ENCODE peak calls at places on chromosome 19, in eight cellular contexts. Z is A549, I is HepG2, M is upper lobe of left lung, F is sigmoid colon, Y is H1, O is ovary, D is suprapubic skin. J is an unnamed sample. For H3K4me1, the result is how much of the 10 kb centered on the place peaks cover.

GRCh38 chr19:51292971-51293370 is 18.5 kb upstream of the IGLON5 start:
- DNase-seq in I (no peak), Y (no peak), O (no peak), D (no peak), M (peak), Z (no peak), F (no peak), J (no peak)

GRCh38 chr19:7260161-7260560 is 34.1 kb downstream of the INSR start:
- DNase-seq in F (no peak), I (no peak), Y (no peak), D (no peak), O (no peak), Z (no peak), M (no peak), J (no peak)

GRCh38 chr19:49554701-49555181 is 25.6 kb downstream of the NOSIP start:
- DNase-seq in M (no peak), Z (no peak), Y (no peak), D (no peak), O (no peak), I (no peak), F (no peak), J (no peak)

GRCh38 chr19:5038631-5039271 is 69.8 kb downstream of the KDM4B start:
- DNase-seq in Z (peak), Y (peak), D (no peak), O (no peak), F (no peak), M (peak), I (peak), J (no peak)

GRCh38 chr19:40612831-40613668 is 11.9 kb downstream of the LTBP4 start:
- DNase-seq in D (peak), F (no peak), M (peak), I (no peak), O (peak), Z (peak), Y (peak), J (peak)

GRCh38 chr19:48203794-48204628 is 33.5 kb downstream of the ZSWIM9 start:
- DNase-seq in I (peak), M (peak), O (peak), Y (peak), D (peak), Z (peak), F (peak), J (peak)

GRCh38 chr19:41994994-41995958 is 1.2 kb upstream of the ATP1A3 start:
- DNase-seq in Y (no peak), O (no peak), I (no peak), Z (no peak), M (no peak), D (no peak), F (no peak), J (no peak)

GRCh38 chr19:47417107-47417745 is 2.1 kb downstream of the MEIS3 start:
- DNase-seq in D (no peak), Z (no peak), F (no peak), Y (peak), M (peak), O (no peak), I (no peak), J (no peak)

GRCh38 chr19:35155981-35156672 is 1.6 kb downstream of the FXYD5 start:
- DNase-seq in M (no peak), Y (no peak), Z (no peak), I (no peak), O (no peak), D (no peak), F (no peak), J (no peak)

GRCh38 chr19:53432088-53432661 is 391 bp downstream of the ZNF761 start:
- DNase-seq in I (no peak), O (peak), Z (peak), Y (peak), M (peak), F (peak), D (peak), J (no peak)

DNA sequence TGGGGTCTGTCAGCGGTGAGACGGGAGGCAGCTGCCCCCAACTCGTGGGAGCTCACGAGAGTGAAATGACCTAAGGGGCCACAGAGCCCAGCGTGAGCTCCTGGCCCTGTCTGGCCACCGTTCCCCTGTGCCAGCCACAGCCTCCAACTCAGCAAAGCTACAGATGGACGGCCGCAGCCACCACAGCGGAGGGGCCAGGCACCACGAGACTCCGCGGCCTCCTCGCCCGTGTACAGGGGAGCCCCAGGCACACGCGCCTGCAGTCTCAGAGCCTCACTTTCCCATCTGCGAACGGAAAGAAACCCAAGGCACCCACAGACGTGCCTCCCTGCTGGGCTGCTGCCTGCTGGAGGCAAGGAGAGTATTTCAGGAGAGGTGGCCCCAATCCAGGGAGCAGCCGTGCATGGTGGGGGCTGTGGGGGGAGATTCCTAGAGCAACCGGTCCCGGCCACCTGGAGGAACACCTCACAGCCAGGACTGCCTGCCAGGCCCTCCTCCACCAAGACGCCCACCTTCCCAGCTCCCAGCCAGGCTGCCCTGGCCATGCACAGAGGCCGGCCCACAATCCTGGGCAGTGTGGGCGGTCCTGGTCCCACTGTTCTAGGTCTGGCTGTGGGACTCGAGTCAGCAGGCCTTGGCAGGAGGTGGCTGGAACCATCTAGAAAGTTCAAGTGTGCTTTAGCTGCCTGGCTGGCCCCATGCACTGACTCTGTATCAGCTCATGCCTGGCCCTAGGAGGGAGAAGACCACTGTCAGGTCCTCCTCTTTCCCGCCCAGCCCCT is 1.9 kb downstream of the MKNK2 start:
- DNase-seq in O (peak), Y (no peak), Z (no peak), I (no peak), M (peak), F (peak), D (peak), J (no peak)
- TF ChIP-seq EP300 in O (no peak), Y (no peak), Z (no peak), I (no peak), M (no peak), F (no peak), D (no peak), J (peak)

GRCh38 chr19:38697197-38697596 is 47.1 kb downstream of the CAPN12 start:
- DNase-seq in F (no peak), I (no peak), O (no peak), Z (no peak), D (no peak), M (no peak), Y (no peak), J (no peak)

GRCh38 chr19:38695319-38695683 is 47.9 kb downstream of the ACTN4 start:
- DNase-seq in Y (no peak), I (no peak), F (no peak), Z (no peak), D (no peak), O (no peak), M (no peak), J (no peak)

GRCh38 chr19:38696733-38697055 is 47.6 kb downstream of the CAPN12 start:
- DNase-seq in M (no peak), Y (no peak), F (no peak), Z (no peak), O (no peak), I (no peak), D (no peak), J (no peak)

GRCh38 chr19:38697641-38698071 is 46.6 kb downstream of the CAPN12 start:
- DNase-seq in Z (no peak), Y (no peak), I (no peak), O (no peak), D (no peak), M (no peak), F (no peak), J (no peak)

GRCh38 chr19:38695832-38696732 is 48.2 kb downstream of the CAPN12 start:
- DNase-seq in M (no peak), Z (no peak), Y (no peak), F (no peak), O (no peak), D (no peak), I (no peak), J (no peak)
- H3K27ac ChIP-seq in M (peak), Z (peak), Y (no peak), F (peak), O (no peak), D (peak), I (no peak), J (no peak)

GRCh38 chr19:12940897-12941296 is 2.5 kb downstream of the CALR start:
- DNase-seq in F (no peak), Z (no peak), D (no peak), M (no peak), I (no peak), Y (no peak), O (no peak), J (no peak)
- H3K4me1 ChIP-seq in F (under half), Z (under half), D (half or more), M (half or more), I (under half), Y (under half), O (under half), J (under half)

GRCh38 chr19:8352134-8352827 is 9.2 kb upstream of the KANK3 start:
- DNase-seq in Y (no peak), M (no peak), D (peak), Z (no peak), I (no peak), O (no peak), F (no peak), J (no peak)
- TF ChIP-seq EP300 in Y (no peak), M (no peak), D (no peak), Z (no peak), I (no peak), O (no peak), F (no peak), J (no peak)

GRCh38 chr19:17610384-17610783 is 54.9 kb downstream of the COLGALT1 start:
- DNase-seq in D (no peak), O (no peak), F (no peak), Y (no peak), I (peak), M (no peak), Z (peak), J (no peak)
- H3K27ac ChIP-seq in D (no peak), O (no peak), F (no peak), Y (no peak), I (no peak), M (no peak), Z (no peak), J (no peak)

GRCh38 chr19:23851966-23852365 is 62.7 kb upstream of the ZNF726 start:
- DNase-seq in I (no peak), D (no peak), F (no peak), M (no peak), O (no peak), Z (no peak), Y (no peak), J (no peak)

DNA sequence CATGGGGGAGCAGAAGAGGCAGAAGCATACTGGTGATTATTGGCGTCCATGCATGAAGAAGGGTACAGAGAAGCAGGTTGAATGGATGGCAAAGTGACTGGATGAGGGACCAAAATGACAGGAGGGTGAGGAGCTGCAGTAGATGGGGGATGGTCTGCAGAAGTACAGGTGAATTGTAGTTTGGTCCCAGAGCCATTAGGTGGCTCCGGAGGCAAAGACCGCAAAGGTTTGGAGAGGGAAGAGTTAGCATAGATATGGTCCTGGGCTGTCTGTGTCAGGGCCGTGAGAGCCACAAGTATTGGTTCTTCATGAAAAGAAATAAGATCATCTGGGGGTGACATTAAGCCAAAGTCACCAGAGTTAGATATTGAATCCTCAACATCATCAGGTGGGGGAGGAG is 59.0 kb upstream of the ZNF726 start:
- DNase-seq in D (no peak), M (no peak), I (no peak), F (no peak), Z (no peak), Y (peak), O (no peak), J (no peak)
- H3K4me1 ChIP-seq in D (under half), M (under half), I (under half), F (under half), Z (under half), Y (under half), O (under half), J (under half)

DNA sequence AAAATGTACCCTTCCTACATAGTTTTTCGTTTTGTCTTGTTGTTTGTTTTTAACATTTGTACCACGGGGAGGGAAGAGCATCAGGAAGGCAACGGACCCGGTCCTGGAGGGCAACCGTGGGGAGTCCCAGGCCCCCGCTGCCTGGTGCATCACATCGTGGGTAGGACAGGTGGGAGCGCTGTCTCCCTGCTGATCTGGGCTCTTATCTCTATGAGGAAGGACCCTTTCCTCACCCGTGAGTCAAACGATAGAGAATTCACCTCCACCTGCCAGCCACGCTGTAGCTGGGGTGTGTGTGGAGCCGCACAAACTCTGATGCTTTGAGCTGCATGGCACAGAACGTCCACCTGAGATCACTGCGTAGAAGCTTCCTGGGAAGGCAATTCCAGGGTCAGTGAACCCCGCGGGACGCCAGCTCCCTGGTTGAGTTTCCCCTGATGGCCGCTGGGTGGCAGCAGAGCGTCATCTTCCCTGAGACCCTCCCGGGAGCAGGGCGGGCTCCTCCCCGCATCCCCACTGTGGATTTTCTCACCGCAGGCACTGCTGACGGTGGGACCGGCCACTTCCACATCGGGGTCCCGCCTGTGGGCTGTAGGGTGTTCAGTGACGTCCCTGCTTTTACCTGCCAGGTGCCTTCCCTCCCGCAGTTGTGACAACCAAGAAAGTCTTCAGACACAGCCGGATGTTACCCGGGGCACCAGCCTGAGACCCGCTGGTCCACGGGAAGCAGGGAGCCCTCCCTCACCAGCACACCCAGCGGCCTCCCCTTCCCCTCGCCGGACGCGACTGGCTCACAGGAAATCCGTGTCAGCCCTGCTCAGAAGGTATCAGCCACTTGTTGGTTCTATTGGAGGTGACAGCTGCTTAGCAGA is 54.7 kb downstream of the ZNF787 start:
- DNase-seq in M (peak), F (peak), D (no peak), Z (peak), O (peak), I (peak), Y (peak), J (no peak)
- TF ChIP-seq EP300 in M (no peak), F (no peak), D (no peak), Z (no peak), O (no peak), I (no peak), Y (no peak), J (no peak)

J was measured in tibial nerve.